ENCODE peak calls at places on chromosomes 12 and 14, in seven cellular contexts. W is T-helper 2 cell, N is left colon, R is RPMI7951, Q is fibroblast of the aortic adventitia, F is AG09309, O is neural crest cell. T is an unnamed sample.

GRCh38 chr14:77098470-77099353 is 654 bp downstream of the CIPC start:
- DNase-seq in W (no peak), N (peak; percentile 69), R (peak; percentile 4), Q (no peak), F (no peak), O (no peak), T (no peak)

GRCh38 chr12:113424915-113425823 is 3.0 kb downstream of the SDSL start:
- DNase-seq in W (no peak), N (peak; percentile 63), R (peak; percentile 35), Q (peak; percentile 61), F (no peak), O (peak; percentile 72), T (no peak)

GRCh38 chr12:120978296-120979219 is at the start of gene HNF1A:
- DNase-seq in W (no peak), N (peak; percentile 72), R (no peak), Q (no peak), F (no peak), O (no peak), T (no peak)

GRCh38 chr12:68240975-68241374 is 12.4 kb downstream of the IL22 start:
- DNase-seq in W (peak; percentile 10), N (peak; percentile 20), R (peak; percentile 68), Q (peak; percentile 52), F (no peak), O (no peak), T (no peak)

GRCh38 chr14:103630364-103631108 is 1.5 kb downstream of the KLC1 start:
- DNase-seq in W (no peak), N (no peak), R (no peak), Q (peak; percentile 32), F (no peak), O (no peak), T (no peak)

GRCh38 chr14:81435578-81436295 is 35.6 kb upstream of the STON2 start:
- DNase-seq in W (no peak), N (peak; percentile 31), R (peak; percentile 35), Q (peak; percentile 28), F (no peak), O (peak; percentile 27), T (no peak)

GRCh38 chr12:76020731-76021672 is 10.6 kb downstream of the PHLDA1 start:
- DNase-seq in W (no peak), N (no peak), R (peak; percentile 98), Q (peak; percentile 98), F (peak; percentile 96), O (no peak), T (peak; percentile 98)

GRCh38 chr12:127998936-127999467 is 268.0 kb upstream of the TMEM132C start:
- DNase-seq in W (no peak), N (no peak), R (peak; percentile 12), Q (peak; percentile 20), F (no peak), O (no peak), T (no peak)

GRCh38 chr12:119020377-119021360 is 39.3 kb downstream of the SRRM4 start:
- DNase-seq in W (no peak), N (peak; percentile 48), R (no peak), Q (no peak), F (no peak), O (peak; percentile 50), T (no peak)

GRCh38 chr12:5650804-5651461 is 219.0 kb downstream of the NTF3 start:
- DNase-seq in W (no peak), N (no peak), R (no peak), Q (no peak), F (no peak), O (no peak), T (no peak)

GRCh38 chr12:44667461-44667860 is 208.7 kb downstream of the NELL2 start:
- DNase-seq in W (no peak), N (no peak), R (no peak), Q (no peak), F (no peak), O (no peak), T (no peak)

GRCh38 chr12:104944252-104944651 is 13.8 kb downstream of the SLC41A2 start:
- DNase-seq in W (no peak), N (no peak), R (no peak), Q (no peak), F (no peak), O (no peak), T (no peak)

GRCh38 chr12:10319414-10319813 is 11.7 kb downstream of the KLRD1 start:
- DNase-seq in W (no peak), N (no peak), R (no peak), Q (no peak), F (no peak), O (no peak), T (no peak)

GRCh38 chr12:31506907-31507306 is 84.0 kb downstream of the DENND5B start:
- DNase-seq in W (no peak), N (no peak), R (peak; percentile 67), Q (peak; percentile 60), F (no peak), O (no peak), T (no peak)

GRCh38 chr12:120902846-120903381 is 1.2 kb downstream of the SPPL3 start:
- DNase-seq in W (no peak), N (no peak), R (no peak), Q (no peak), F (no peak), O (no peak), T (no peak)

GRCh38 chr12:21539797-21540196 is 13.7 kb downstream of the SPX start:
- DNase-seq in W (no peak), N (no peak), R (no peak), Q (no peak), F (no peak), O (no peak), T (no peak)

GRCh38 chr14:98564541-98564940 is 707.5 kb downstream of the BCL11B start:
- DNase-seq in W (no peak), N (no peak), R (no peak), Q (no peak), F (no peak), O (no peak), T (no peak)

GRCh38 chr12:25557830-25558436 is 4.8 kb upstream of the LMNTD1 start:
- DNase-seq in W (no peak), N (peak; percentile 9), R (peak; percentile 53), Q (peak; percentile 69), F (no peak), O (peak; percentile 17), T (peak; percentile 33)

GRCh38 chr12:14571779-14572178 is 4.1 kb upstream of the PLBD1 start:
- DNase-seq in W (no peak), N (no peak), R (no peak), Q (no peak), F (no peak), O (no peak), T (no peak)

GRCh38 chr12:75591628-75592027 is 80.2 kb upstream of the KRR1 start:
- DNase-seq in W (no peak), N (no peak), R (no peak), Q (peak; percentile 27), F (no peak), O (no peak), T (no peak)

GRCh38 chr14:58690801-58691516 is 53.2 kb downstream of the DACT1 start:
- DNase-seq in W (no peak), N (peak; percentile 91), R (no peak), Q (no peak), F (no peak), O (no peak), T (no peak)

GRCh38 chr14:101364503-101365328 is 196.6 kb upstream of the DIO3 start:
- DNase-seq in W (no peak), N (peak; percentile 34), R (no peak), Q (no peak), F (no peak), O (no peak), T (no peak)

GRCh38 chr12:113467514-113468364 is 3.9 kb downstream of the LHX5 start:
- DNase-seq in W (no peak), N (no peak), R (no peak), Q (no peak), F (no peak), O (no peak), T (no peak)

GRCh38 chr12:1826867-1827705 is 6.7 kb downstream of the LRTM2 start:
- DNase-seq in W (no peak), N (no peak), R (no peak), Q (no peak), F (no peak), O (no peak), T (no peak)

T was measured in astrocyte of the cerebellum.